ENCODE peak calls at places on chromosomes 11 and 22, in four cellular contexts. P, J, N and M are unnamed samples. For H3K27me3, the result is how much of the 10 kb centered on the place peaks cover.

GRCh38 chr11:110121204-110121603 is 28.0 kb downstream of the ZC3H12C start:
- DNase-seq in P (no peak), J (no peak), N (no peak), M (no peak)

GRCh38 chr22:29328055-29328454 is 12.6 kb upstream of the RASL10A start:
- DNase-seq in P (no peak), J (no peak), N (peak), M (no peak)

GRCh38 chr22:27719033-27719341 is 82.6 kb downstream of the MN1 start:
- DNase-seq in P (no peak), J (no peak), N (no peak), M (no peak)

GRCh38 chr22:24066260-24066659 is 55.2 kb downstream of the CABIN1 start:
- DNase-seq in P (no peak), J (peak), N (no peak), M (no peak)

GRCh38 chr11:126406368-126406767 is 50.9 kb downstream of the ST3GAL4 start:
- DNase-seq in P (no peak), J (no peak), N (no peak), M (no peak)

GRCh38 chr11:106889718-106890117 is 128.6 kb downstream of the GUCY1A2 start:
- DNase-seq in P (no peak), J (no peak), N (no peak), M (no peak)

GRCh38 chr11:94676769-94677168 is 91.4 kb upstream of the AMOTL1 start:
- DNase-seq in P (no peak), J (no peak), N (no peak), M (no peak)

GRCh38 chr11:76693791-76694190 is 23.2 kb upstream of the LRRC32 start:
- DNase-seq in P (no peak), J (no peak), N (no peak), M (no peak)

GRCh38 chr22:21755855-21756284 is 20.3 kb upstream of the YPEL1 start:
- DNase-seq in P (no peak), J (no peak), N (no peak), M (peak)

GRCh38 chr22:19629720-19630419 is 84.4 kb upstream of the SEPTIN5 start:
- DNase-seq in P (peak), J (peak), N (peak), M (peak)

GRCh38 chr11:134355136-134355535 is 23.3 kb downstream of the GLB1L2 start:
- DNase-seq in P (no peak), J (no peak), N (no peak), M (no peak)
- H3K27ac ChIP-seq in P (no peak), J (no peak), N (no peak), M (no peak)

GRCh38 chr11:121237686-121238658 is 54.6 kb upstream of the SC5D start:
- DNase-seq in P (no peak), J (peak), N (no peak), M (no peak)
- H3K27me3 ChIP-seq in P (under half), J (under half), N (under half), M (under half)

DNA sequence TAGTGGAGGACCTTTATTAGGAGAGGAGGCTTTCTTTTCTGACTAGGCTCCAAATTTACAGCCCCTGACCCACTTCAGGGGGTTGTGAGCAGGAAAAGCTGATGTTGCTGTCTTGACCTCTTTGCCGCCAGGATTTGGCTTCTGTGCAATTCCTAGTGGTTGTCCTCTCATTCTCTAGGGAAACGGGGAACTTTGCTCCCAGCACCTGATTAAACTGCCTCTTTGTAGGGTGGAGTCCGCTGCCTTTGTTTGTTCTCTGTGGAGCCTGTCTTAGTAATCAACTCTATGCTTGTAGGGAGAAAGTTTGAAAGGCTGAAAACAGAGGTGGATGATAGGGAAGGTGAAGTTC is 16.3 kb downstream of the CTNND1 start:
- DNase-seq in P (no peak), J (peak), N (no peak), M (no peak)
- H3K4me3 ChIP-seq in P (no peak), J (peak), N (peak), M (peak)

DNA sequence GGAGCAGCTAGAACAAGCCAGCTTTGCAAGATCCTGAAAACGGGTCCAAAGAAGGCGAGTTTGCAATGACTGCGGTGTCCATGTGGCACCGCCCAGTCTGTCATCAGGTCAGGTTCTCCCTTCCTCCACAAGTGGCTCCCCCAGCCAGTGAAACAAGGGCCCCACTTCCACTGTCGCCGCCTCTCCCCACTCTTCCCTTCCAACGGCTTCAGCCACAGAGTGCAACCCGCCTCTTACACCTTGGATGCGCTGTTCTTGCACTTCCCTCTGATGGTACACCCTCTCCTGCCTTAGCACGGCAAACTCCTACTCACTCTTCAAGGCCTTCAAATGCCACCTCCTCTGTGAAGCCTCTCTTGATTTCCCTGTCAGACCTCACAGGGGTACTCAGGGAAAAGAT is 10.8 kb upstream of the TCF20 start:
- DNase-seq in P (peak), J (no peak), N (no peak), M (no peak)
- H3K27ac ChIP-seq in P (peak), J (no peak), N (no peak), M (no peak)

GRCh38 chr11:128890216-128890542 is 977 bp upstream of the KCNJ5 start:
- DNase-seq in P (no peak), J (no peak), N (no peak), M (no peak)

GRCh38 chr11:128892866-128893565 is 1.9 kb downstream of the KCNJ5 start:
- DNase-seq in P (no peak), J (no peak), N (no peak), M (no peak)

GRCh38 chr11:128891912-128892398 is 799 bp downstream of the KCNJ5 start:
- DNase-seq in P (no peak), J (no peak), N (no peak), M (no peak)

GRCh38 chr11:128890543-128891409 is at the start of gene KCNJ5:
- DNase-seq in P (no peak), J (peak), N (peak), M (no peak)

GRCh38 chr11:128891410-128891861 is 280 bp downstream of the KCNJ5 start:
- DNase-seq in P (no peak), J (no peak), N (no peak), M (no peak)
- H3K27me3 ChIP-seq in P (half or more), J (under half), N (under half), M (half or more)

GRCh38 chr11:8870461-8871282 is 40.3 kb upstream of the AKIP1 start:
- DNase-seq in P (peak), J (peak), N (peak), M (peak)
- H3K4me3 ChIP-seq in P (peak), J (peak), N (peak), M (peak)